ENCODE peak calls at places on chromosomes 12 and 14, in six cellular contexts. G, P, H, J, N and W are unnamed samples. For H3K4me1, the result is how much of the 10 kb centered on the place peaks cover.

GRCh38 chr14:74852922-74853530 is 22.9 kb downstream of the PROX2 start:
- DNase-seq in P (no peak), J (no peak), H (no peak), G (no peak), N (no peak), W (no peak)

GRCh38 chr12:24754690-24755638 is 193.9 kb downstream of the BCAT1 start:
- DNase-seq in J (no peak), N (no peak), H (no peak), G (no peak), P (no peak), W (peak)

GRCh38 chr14:71289536-71289935 is 382.3 kb downstream of the PCNX1 start:
- DNase-seq in H (no peak), P (no peak), G (no peak), J (no peak), N (no peak), W (no peak)

GRCh38 chr12:104667139-104667538 is 210.4 kb downstream of the CHST11 start:
- DNase-seq in P (no peak), G (no peak), H (peak), J (no peak), N (no peak), W (peak)

GRCh38 chr14:51643137-51643536 is 8.6 kb upstream of the FRMD6 start:
- DNase-seq in P (no peak), J (no peak), H (no peak), G (no peak), N (no peak), W (no peak)

GRCh38 chr12:47752552-47752951 is 6.1 kb downstream of the RAPGEF3 start:
- DNase-seq in G (no peak), P (no peak), J (no peak), H (no peak), N (no peak), W (no peak)

GRCh38 chr12:20421338-20421890 is 53.1 kb downstream of the PDE3A start:
- DNase-seq in N (no peak), J (no peak), P (no peak), H (no peak), G (no peak), W (no peak)

GRCh38 chr14:75044322-75044721 is 6.9 kb downstream of the MLH3 start:
- DNase-seq in J (no peak), G (no peak), N (no peak), P (no peak), H (no peak), W (no peak)

GRCh38 chr12:123961585-123961984 is 11.0 kb downstream of the CCDC92 start:
- DNase-seq in J (no peak), N (no peak), G (no peak), P (no peak), H (no peak), W (no peak)

GRCh38 chr12:6044082-6044481 is 80.4 kb downstream of the VWF start:
- DNase-seq in P (no peak), J (no peak), N (no peak), H (no peak), G (no peak), W (no peak)

GRCh38 chr14:100384819-100385813 is 62.0 kb downstream of the SLC25A47 start:
- DNase-seq in P (no peak), G (no peak), N (no peak), J (no peak), H (no peak), W (no peak)

GRCh38 chr14:101076451-101077220 is 173.1 kb upstream of the RTL1 start:
- DNase-seq in G (peak), N (no peak), P (no peak), J (no peak), H (peak), W (no peak)

GRCh38 chr14:96135285-96135684 is 69.4 kb upstream of the BDKRB2 start:
- DNase-seq in G (no peak), P (no peak), J (no peak), N (no peak), H (no peak), W (peak)

GRCh38 chr12:29053567-29053966 is 95.5 kb upstream of the FAR2 start:
- DNase-seq in J (no peak), G (no peak), H (no peak), P (no peak), N (no peak), W (no peak)

GRCh38 chr12:24554612-24555300 is 394.1 kb downstream of the BCAT1 start:
- DNase-seq in J (no peak), G (no peak), P (no peak), N (no peak), H (no peak), W (no peak)

GRCh38 chr12:15131462-15131861 is 89.8 kb downstream of the RERG start:
- DNase-seq in P (no peak), J (no peak), G (no peak), H (no peak), N (no peak), W (no peak)

GRCh38 chr12:62260733-62261683 is 804 bp downstream of the USP15 start:
- DNase-seq in H (peak), J (peak), G (no peak), N (no peak), P (no peak), W (peak)

GRCh38 chr14:85437143-85437542 is 92.8 kb upstream of the FLRT2 start:
- DNase-seq in G (no peak), P (no peak), N (no peak), J (no peak), H (peak), W (no peak)

GRCh38 chr12:109308534-109309440 is at the start of gene FOXN4:
- DNase-seq in G (no peak), N (no peak), J (no peak), P (no peak), H (no peak), W (no peak)

GRCh38 chr12:78584695-78585094 is 279.9 kb upstream of the SYT1 start:
- DNase-seq in H (no peak), N (no peak), J (no peak), G (no peak), P (no peak), W (no peak)

GRCh38 chr12:128820723-128821432 is 2.9 kb downstream of the SLC15A4 start:
- DNase-seq in N (no peak), J (no peak), H (no peak), P (no peak), G (no peak), W (no peak)

GRCh38 chr12:110543252-110543959 is 39.7 kb downstream of the PPTC7 start:
- DNase-seq in N (peak), J (peak), P (peak), G (peak), H (peak), W (peak)

DNA sequence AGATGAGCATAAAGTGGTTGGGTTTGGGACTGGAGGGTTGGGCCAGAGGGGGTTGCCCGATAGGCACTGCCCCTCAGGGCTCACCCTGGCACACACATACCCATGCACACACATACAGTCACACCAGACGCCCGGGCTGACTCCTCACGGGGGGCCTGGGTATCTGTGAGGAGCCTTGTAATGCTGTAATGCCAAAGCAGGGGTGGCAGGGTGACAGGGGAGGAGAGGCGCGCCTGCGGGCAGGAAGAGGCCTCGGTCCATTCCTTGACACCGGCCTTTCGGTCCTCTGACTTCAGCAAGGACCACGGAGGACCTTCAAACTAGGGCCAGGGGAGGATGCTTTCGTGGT is 375 bp downstream of the FAIM2 start:
- DNase-seq in J (no peak), N (no peak), P (no peak), G (no peak), H (no peak), W (no peak)
- H3K4me3 ChIP-seq in J (peak), N (peak), P (peak), G (peak), H (no peak), W (no peak)

GRCh38 chr14:68683326-68683725 is 109.5 kb downstream of the ZFP36L1 start:
- DNase-seq in N (no peak), P (no peak), J (peak), H (no peak), G (no peak), W (no peak)
- H3K4me1 ChIP-seq in N (under half), P (under half), J (half or more), H (under half), G (under half), W (under half)

DNA sequence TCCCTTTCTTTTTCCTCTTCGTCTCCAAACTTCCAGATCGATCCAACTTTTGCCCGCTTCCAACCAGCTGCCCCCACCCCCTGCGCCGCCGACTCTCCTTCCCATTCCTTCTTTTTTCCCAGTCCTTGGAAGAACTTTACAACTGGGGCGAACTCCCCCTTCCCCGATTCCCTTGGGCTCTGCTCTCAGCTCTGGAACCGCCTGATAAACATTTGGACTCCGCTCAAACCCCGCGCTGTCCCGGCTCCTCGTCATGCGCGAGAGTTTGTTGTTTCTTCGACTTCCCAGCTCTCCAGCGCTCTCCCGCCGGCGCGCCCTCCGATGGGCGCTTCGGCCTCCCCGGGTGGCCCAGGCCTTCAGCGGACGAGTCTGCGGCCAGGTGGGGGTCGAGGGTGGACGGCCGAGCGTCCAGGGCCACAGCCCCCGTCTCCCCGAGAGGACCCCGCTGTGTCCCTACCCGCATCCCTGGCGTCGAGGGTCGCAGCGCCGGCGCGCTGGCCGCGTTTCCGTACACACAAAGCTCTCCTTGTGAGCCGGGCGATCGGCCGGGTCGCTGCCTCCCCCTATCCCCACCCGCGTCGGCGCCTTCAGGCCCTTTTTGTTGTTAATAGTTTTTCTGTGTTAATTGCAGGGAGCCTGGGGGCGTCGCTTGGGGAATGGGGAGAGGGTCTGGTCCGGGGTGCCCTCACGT is 819 bp downstream of the MMP14 start:
- DNase-seq in N (peak), H (peak), J (peak), P (peak), G (peak), W (no peak)
- H3K4me3 ChIP-seq in N (peak), H (peak), J (peak), P (peak), G (peak), W (peak)

GRCh38 chr12:53514626-53515290 is 7.5 kb upstream of the NPFF start:
- DNase-seq in H (no peak), N (no peak), J (no peak), G (no peak), P (no peak), W (no peak)
- H3K4me1 ChIP-seq in H (under half), N (under half), J (under half), G (under half), P (under half), W (under half)

DNA sequence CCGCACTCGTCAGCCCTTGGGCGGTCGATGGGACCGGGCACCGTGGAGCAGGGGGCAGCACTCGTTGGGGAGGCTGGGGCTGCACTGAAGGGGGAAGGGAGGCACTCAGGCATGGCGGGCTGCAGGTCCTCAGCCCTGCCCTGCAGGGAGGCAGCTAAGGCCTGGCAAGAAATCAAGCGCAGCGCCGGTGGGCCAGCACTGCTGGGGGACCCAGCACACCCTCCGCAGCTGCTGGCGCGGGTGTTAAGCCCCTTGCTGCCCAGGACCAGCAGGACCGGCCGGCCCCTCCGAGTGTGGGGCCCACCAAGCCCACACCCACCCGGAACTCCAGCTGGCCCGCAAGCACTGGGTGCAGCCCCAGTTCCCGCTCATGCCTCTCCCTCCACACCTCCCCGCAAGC is 35.7 kb upstream of the YAF2 start:
- DNase-seq in H (no peak), G (no peak), N (no peak), P (no peak), J (no peak), W (no peak)
- H3K4me3 ChIP-seq in H (no peak), G (no peak), N (no peak), P (no peak), J (no peak), W (no peak)

DNA sequence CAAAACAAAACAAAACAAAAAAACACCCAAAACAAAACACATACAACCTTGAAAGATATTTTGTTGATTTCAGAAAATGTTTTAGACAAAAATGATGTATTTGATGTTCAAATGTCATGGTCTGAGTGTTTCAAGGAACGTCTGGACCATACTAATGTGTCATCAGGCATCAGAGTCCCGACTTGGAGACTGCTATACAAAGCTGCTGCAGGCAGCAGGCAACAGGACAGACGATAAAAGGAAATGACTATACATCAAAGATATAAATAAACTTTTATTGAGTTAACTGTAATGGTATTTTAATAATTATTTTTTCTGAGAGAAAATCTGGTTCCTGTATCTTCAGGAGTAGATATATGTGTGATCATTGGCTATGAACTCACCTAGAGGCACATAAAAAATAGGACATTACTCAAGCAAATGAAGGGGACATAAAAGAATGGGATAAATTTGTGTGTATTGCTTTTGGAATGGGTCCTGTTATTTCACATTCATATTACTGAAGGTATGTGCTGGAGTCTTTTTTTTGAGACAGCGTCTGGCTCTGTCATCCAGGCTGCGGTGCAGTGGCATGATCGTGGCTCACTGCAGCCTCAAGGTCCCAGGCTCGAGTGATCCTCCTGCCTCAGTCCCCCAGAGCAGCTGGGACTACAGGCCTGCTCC is 87.3 kb upstream of the HECTD1 start:
- DNase-seq in J (no peak), G (no peak), P (no peak), N (no peak), H (no peak), W (no peak)
- H3K4me1 ChIP-seq in J (under half), G (under half), P (under half), N (under half), H (under half), W (under half)

GRCh38 chr12:66063976-66064375 is 66.6 kb downstream of the LLPH start:
- DNase-seq in N (no peak), G (no peak), H (no peak), J (no peak), P (no peak), W (no peak)
- H3K4me3 ChIP-seq in N (no peak), G (no peak), H (no peak), J (no peak), P (no peak), W (no peak)